ENCODE peak calls at places on chromosome 10, in eight cellular contexts. E is left lung, G is stomach, Y is Caco-2, B is A673, D is RWPE2, U is lung, C is cardiac muscle cell. O is an unnamed sample.

GRCh38 chr10:118812393-118812740 is 57.6 kb upstream of the CACUL1 start:
- DNase-seq in E (no peak), G (peak; percentile 10), Y (no peak), B (no peak), D (no peak), U (no peak), C (no peak), O (no peak)

GRCh38 chr10:5456563-5456962 is 42.8 kb downstream of the CALML5 start:
- DNase-seq in E (no peak), G (no peak), Y (no peak), B (no peak), D (no peak), U (no peak), C (no peak), O (no peak)

GRCh38 chr10:63670291-63670898 is 149.2 kb downstream of the REEP3 start:
- DNase-seq in E (no peak), G (no peak), Y (no peak), B (peak; percentile 43), D (no peak), U (no peak), C (no peak), O (no peak)

GRCh38 chr10:89095701-89096391 is 105.2 kb downstream of the FAS start:
- DNase-seq in E (no peak), G (no peak), Y (no peak), B (no peak), D (no peak), U (no peak), C (no peak), O (peak; percentile 8)

GRCh38 chr10:100725041-100725440 is 20.3 kb upstream of the PAX2 start:
- DNase-seq in E (no peak), G (no peak), Y (no peak), B (no peak), D (no peak), U (no peak), C (no peak), O (no peak)

GRCh38 chr10:69772933-69773704 is 28.6 kb upstream of the COL13A1 start:
- DNase-seq in E (no peak), G (no peak), Y (no peak), B (no peak), D (no peak), U (no peak), C (no peak), O (no peak)

GRCh38 chr10:36018996-36019395 is 376.9 kb upstream of the FZD8 start:
- DNase-seq in E (no peak), G (no peak), Y (no peak), B (no peak), D (no peak), U (no peak), C (no peak), O (no peak)

GRCh38 chr10:99393036-99393435 is 37.4 kb downstream of the GOT1 start:
- DNase-seq in E (no peak), G (no peak), Y (no peak), B (no peak), D (no peak), U (no peak), C (no peak), O (no peak)

GRCh38 chr10:4303045-4303444 is 518.0 kb upstream of the KLF6 start:
- DNase-seq in E (no peak), G (no peak), Y (no peak), B (no peak), D (no peak), U (no peak), C (no peak), O (no peak)

GRCh38 chr10:86706401-86706841 is 38.1 kb downstream of the LDB3 start:
- DNase-seq in E (no peak), G (no peak), Y (no peak), B (no peak), D (peak; percentile 47), U (no peak), C (no peak), O (no peak)

GRCh38 chr10:101080933-101081546 is 19.3 kb downstream of the KAZALD1 start:
- DNase-seq in E (no peak), G (no peak), Y (peak; percentile 63), B (no peak), D (no peak), U (no peak), C (peak; percentile 79), O (no peak)

GRCh38 chr10:126043389-126043788 is 147.0 kb downstream of the FANK1 start:
- DNase-seq in E (peak; percentile 65), G (no peak), Y (no peak), B (peak; percentile 15), D (no peak), U (no peak), C (no peak), O (no peak)

GRCh38 chr10:119336599-119336998 is 129.2 kb downstream of the GRK5 start:
- DNase-seq in E (no peak), G (no peak), Y (no peak), B (no peak), D (no peak), U (no peak), C (peak; percentile 55), O (no peak)

GRCh38 chr10:132939957-132940790 is 2.2 kb downstream of the CFAP46 start:
- DNase-seq in E (peak; percentile 82), G (peak; percentile 43), Y (peak; percentile 87), B (no peak), D (no peak), U (peak; percentile 47), C (peak; percentile 65), O (no peak)

DNA sequence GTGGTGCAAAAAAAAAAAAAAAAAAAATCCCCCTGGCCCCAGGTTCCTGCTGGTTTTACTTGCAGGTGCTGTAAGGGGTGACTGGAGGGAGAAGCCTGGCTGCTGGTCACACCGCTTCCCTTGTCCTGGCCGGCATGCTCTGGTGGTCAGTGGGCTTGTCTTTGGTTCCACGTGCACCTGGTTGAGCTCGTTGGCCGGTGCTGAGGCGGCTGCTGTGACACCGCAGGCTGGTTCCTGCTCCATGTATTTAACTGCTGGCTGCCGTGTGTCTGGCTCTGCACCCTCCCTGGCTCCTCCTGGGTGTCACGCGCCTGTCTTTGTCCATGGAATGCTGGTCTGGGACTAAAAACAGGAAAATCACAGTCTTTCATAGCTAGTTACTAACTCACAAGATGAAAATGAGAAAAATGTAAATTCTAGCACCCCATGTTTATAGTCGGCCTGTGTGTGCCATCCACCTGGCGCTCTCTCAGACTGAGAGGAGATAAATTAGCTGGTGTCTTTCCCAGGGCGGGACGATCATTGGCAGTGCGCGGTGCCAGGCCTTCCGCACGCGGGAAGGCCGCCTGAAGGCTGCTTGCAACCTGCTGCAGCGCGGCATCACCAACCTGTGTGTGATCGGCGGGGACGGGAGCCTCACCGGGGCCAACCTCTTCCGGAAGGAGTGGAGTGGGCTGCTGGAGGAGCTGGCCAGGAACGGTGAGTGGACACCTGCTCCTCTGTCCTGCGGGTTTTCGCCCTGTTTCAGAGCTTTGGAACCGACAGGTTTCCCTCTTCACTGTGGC is 33.7 kb downstream of the PFKP start:
- DNase-seq in E (no peak), G (no peak), Y (no peak), B (no peak), D (no peak), U (no peak), C (no peak), O (no peak)
- H3K36me3 ChIP-seq in E (peaks cover 50% of the 10 kb centered on the region), G (peaks cover 12% of the 10 kb centered on the region), Y (peaks cover 5% of the 10 kb centered on the region), B (peaks cover 56% of the 10 kb centered on the region), D (peaks cover 90% of the 10 kb centered on the region), U (no peaks in the 10 kb centered on the region), C (peaks cover 45% of the 10 kb centered on the region), O (no peaks in the 10 kb centered on the region)

GRCh38 chr10:87724789-87725188 is 65.1 kb downstream of the PAPSS2 start:
- DNase-seq in E (no peak), G (no peak), Y (no peak), B (no peak), D (no peak), U (no peak), C (no peak), O (no peak)
- H3K36me3 ChIP-seq in E (peaks cover 12% of the 10 kb centered on the region), G (no peaks in the 10 kb centered on the region), Y (no peaks in the 10 kb centered on the region), B (no peaks in the 10 kb centered on the region), D (no peaks in the 10 kb centered on the region), U (no peaks in the 10 kb centered on the region), C (no peaks in the 10 kb centered on the region), O (no peaks in the 10 kb centered on the region)

DNA sequence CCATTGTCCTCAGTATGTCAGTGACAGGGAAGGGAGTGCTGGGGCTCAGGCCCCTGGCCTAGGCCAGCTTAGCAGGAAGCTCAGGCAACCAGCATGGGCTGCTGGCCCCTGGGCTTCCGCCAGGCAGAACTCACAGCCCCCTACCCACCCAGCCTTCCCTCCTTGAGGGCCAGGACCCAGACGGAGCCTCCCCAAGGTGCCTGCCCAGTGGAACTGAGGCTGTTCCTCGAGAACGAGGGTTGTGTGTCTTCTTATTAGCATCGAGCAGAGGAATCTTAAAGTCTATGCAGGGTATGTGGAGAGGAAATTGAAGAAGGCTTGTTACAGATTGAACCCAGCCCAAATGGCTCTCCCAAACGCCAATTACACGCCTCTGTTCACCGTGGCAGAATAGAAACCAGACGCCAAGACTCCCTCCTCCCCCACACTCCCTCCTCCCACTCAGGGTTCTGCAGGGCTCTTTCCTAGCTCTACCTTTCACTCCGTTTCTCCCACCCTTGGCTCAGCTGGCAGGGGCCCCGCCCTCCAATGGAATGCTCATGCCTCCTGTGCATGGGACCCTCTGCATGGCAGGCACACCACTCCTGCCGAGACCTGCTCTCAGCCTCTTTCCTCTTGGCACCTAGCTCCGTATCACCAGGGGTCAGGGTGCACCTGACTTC is 134.4 kb downstream of the ZMIZ1 start:
- DNase-seq in E (peak; percentile 33), G (no peak), Y (no peak), B (no peak), D (no peak), U (no peak), C (no peak), O (no peak)
- H3K36me3 ChIP-seq in E (peaks cover 62% of the 10 kb centered on the region), G (peaks cover 49% of the 10 kb centered on the region), Y (peaks cover 9% of the 10 kb centered on the region), B (no peaks in the 10 kb centered on the region), D (peaks cover 11% of the 10 kb centered on the region), U (no peaks in the 10 kb centered on the region), C (peaks cover 19% of the 10 kb centered on the region), O (no peaks in the 10 kb centered on the region)

DNA sequence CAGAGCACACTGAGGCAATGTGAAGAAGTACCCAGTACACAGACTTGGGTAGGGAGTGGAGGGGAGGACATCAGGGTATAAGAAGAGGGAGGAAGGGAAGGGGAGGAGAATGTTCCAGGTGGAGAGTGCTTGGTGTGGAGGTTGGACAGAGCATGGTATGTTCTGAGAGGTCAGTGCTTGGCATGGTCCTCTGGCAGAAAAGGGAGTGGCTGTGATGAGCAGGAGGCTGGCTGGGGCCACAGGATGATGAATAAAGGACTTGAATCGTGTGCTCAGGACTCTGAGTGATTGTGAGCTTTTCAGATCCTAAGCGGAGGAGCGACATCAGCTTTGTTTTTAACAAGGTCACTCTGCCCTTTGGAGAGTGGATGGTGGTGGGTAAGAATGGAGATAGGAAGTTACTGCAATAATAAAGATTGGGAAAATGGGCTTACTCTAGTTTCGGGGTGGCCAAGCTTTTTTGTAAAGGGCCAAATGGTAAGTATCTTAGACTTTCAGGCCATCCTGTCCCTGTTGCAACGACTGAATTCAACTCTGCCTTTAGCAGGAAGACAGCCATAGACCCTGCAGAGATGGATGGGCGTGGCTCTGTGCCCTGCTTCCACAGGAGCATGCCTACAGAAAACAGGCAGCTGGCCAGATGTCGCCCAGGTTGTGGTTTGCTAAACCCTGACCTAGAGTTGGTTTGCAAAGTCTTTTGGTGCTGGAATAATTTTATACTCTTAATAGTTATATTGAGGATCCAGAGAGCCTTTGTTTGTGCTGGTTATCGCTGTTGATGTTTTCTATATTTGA is 8.4 kb downstream of the PPP2R2D start:
- DNase-seq in E (no peak), G (no peak), Y (no peak), B (no peak), D (no peak), U (no peak), C (no peak), O (no peak)
- H3K36me3 ChIP-seq in E (peaks cover 39% of the 10 kb centered on the region), G (no peaks in the 10 kb centered on the region), Y (peaks cover 7% of the 10 kb centered on the region), B (peaks cover 27% of the 10 kb centered on the region), D (peaks cover 65% of the 10 kb centered on the region), U (peaks cover 4% of the 10 kb centered on the region), C (peaks cover 8% of the 10 kb centered on the region), O (no peaks in the 10 kb centered on the region)

GRCh38 chr10:97757471-97757870 is 14.3 kb downstream of the SFRP5 start:
- DNase-seq in E (peak; percentile 41), G (no peak), Y (no peak), B (no peak), D (no peak), U (no peak), C (no peak), O (no peak)
- H3K36me3 ChIP-seq in E (peaks cover 100% of the 10 kb centered on the region), G (peaks cover 69% of the 10 kb centered on the region), Y (peaks cover 21% of the 10 kb centered on the region), B (peaks cover 19% of the 10 kb centered on the region), D (peaks cover 44% of the 10 kb centered on the region), U (peaks cover 14% of the 10 kb centered on the region), C (peaks cover 24% of the 10 kb centered on the region), O (peaks cover 22% of the 10 kb centered on the region)

O was measured in prostate gland.